ENCODE peak calls at places on chromosomes 7 and 10, in seven cellular contexts. N is H9, O is mesendoderm, B is IMR-90, K is mesenchymal stem cell, H is trophoblast cell, W is H1. E is an unnamed sample.

GRCh38 chr10:110434477-110435096 is 63.1 kb upstream of the DUSP5 start:
- DNase-seq in N (no peak), O (no peak), B (no peak), K (no peak), H (no peak), W (no peak), E (no peak)

GRCh38 chr7:140625908-140626868 is 14.4 kb downstream of the DENND2A start:
- DNase-seq in N (peak; percentile 94), O (peak; percentile 98), B (peak; percentile 100), K (peak; percentile 96), H (peak; percentile 100), W (peak; percentile 85), E (no peak)

GRCh38 chr7:103445228-103446020 is 583 bp downstream of the SLC26A5 start:
- DNase-seq in N (peak; percentile 62), O (peak; percentile 60), B (no peak), K (peak; percentile 1), H (no peak), W (no peak), E (peak; percentile 17)

GRCh38 chr7:54729096-54729495 is 29.9 kb downstream of the SEC61G start:
- DNase-seq in N (no peak), O (no peak), B (no peak), K (no peak), H (no peak), W (no peak), E (no peak)

GRCh38 chr7:68998136-68998535 is 600.1 kb upstream of the AUTS2 start:
- DNase-seq in N (no peak), O (no peak), B (no peak), K (no peak), H (no peak), W (no peak), E (no peak)

GRCh38 chr10:113441220-113441619 is 111.6 kb upstream of the HABP2 start:
- DNase-seq in N (no peak), O (no peak), B (no peak), K (no peak), H (no peak), W (no peak), E (no peak)

GRCh38 chr7:7203813-7204575 is 21.6 kb downstream of the C1GALT1 start:
- DNase-seq in N (no peak), O (no peak), B (no peak), K (peak; percentile 18), H (no peak), W (no peak), E (no peak)

GRCh38 chr10:59944339-59944935 is 38.1 kb upstream of the CCDC6 start:
- DNase-seq in N (no peak), O (no peak), B (no peak), K (no peak), H (no peak), W (no peak), E (no peak)

GRCh38 chr7:5701085-5701914 is 80.2 kb downstream of the RNF216 start:
- DNase-seq in N (no peak), O (no peak), B (peak; percentile 66), K (peak; percentile 78), H (peak; percentile 19), W (no peak), E (no peak)

GRCh38 chr10:103254538-103255325 is 9.0 kb downstream of the RPEL1 start:
- DNase-seq in N (no peak), O (peak; percentile 41), B (peak; percentile 40), K (no peak), H (no peak), W (no peak), E (no peak)

GRCh38 chr7:77565917-77566316 is 28.8 kb downstream of the PTPN12 start:
- DNase-seq in N (no peak), O (no peak), B (peak; percentile 85), K (peak; percentile 66), H (no peak), W (no peak), E (no peak)

GRCh38 chr10:63083904-63084689 is 49.0 kb upstream of the NRBF2 start:
- DNase-seq in N (peak; percentile 35), O (peak; percentile 84), B (peak; percentile 77), K (peak; percentile 72), H (peak; percentile 28), W (peak; percentile 19), E (peak; percentile 35)

GRCh38 chr7:27519801-27520200 is 142.9 kb downstream of the HIBADH start:
- DNase-seq in N (no peak), O (no peak), B (no peak), K (no peak), H (no peak), W (no peak), E (no peak)

GRCh38 chr10:62005281-62005680 is 103.8 kb downstream of the ARID5B start:
- DNase-seq in N (no peak), O (no peak), B (peak; percentile 49), K (peak; percentile 47), H (no peak), W (no peak), E (no peak)

GRCh38 chr7:2726316-2727018 is 38.5 kb downstream of the AMZ1 start:
- DNase-seq in N (no peak), O (no peak), B (no peak), K (no peak), H (no peak), W (no peak), E (no peak)

GRCh38 chr7:22860784-22861482 is 38.3 kb upstream of the TOMM7 start:
- DNase-seq in N (no peak), O (peak; percentile 63), B (no peak), K (no peak), H (no peak), W (no peak), E (no peak)

GRCh38 chr10:85454386-85454785 is 912.2 kb downstream of the GRID1 start:
- DNase-seq in N (no peak), O (no peak), B (no peak), K (no peak), H (no peak), W (no peak), E (no peak)

GRCh38 chr7:139153832-139154231 is 44.3 kb upstream of the ZC3HAV1 start:
- DNase-seq in N (no peak), O (peak; percentile 84), B (peak; percentile 68), K (peak; percentile 25), H (no peak), W (no peak), E (no peak)

DNA sequence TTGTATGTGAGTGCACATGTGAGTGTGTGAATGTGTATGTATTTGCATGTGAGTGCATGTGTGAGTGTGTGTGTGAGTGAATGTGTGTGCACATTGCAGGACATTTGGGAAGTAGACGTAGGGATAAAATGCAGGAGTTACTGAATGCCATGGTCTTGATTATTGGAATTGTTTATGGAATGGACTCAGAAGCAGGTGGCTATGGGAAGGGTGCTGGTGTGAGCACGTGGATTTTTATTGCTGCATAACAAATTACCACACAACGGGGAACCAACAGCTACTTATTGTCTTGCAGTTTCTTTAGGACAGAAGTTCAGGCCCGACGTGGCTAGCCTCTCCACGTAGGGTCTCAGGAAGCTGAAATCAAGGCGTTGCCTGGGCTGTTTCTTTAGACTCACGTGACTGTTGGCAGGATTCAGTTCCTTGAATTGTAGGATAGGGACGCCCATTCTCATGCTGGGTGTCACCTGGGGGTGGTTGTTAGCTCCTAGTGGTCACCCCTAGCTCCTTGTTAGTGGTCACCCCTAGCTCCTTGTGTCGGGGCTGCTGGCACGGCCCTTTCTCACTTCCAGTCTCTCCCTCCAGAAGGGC is 48.3 kb upstream of the ZNF32 start:
- DNase-seq in N (no peak), O (no peak), B (no peak), K (no peak), H (no peak), W (no peak), E (no peak)
- H3K23ac ChIP-seq in N (no peak overlapping the region), O (no peak overlapping the region), B (no peak overlapping the region), K (no peak overlapping the region), H (no peak overlapping the region), W (no peak overlapping the region), E (no peak overlapping the region)

GRCh38 chr10:96676272-96677112 is 43.8 kb downstream of the PIK3AP1 start:
- DNase-seq in N (no peak), O (no peak), B (no peak), K (no peak), H (no peak), W (no peak), E (no peak)
- H3K23ac ChIP-seq in N (no peak overlapping the region), O (no peak overlapping the region), B (no peak overlapping the region), K (no peak overlapping the region), H (no peak overlapping the region), W (no peak overlapping the region), E (no peak overlapping the region)

GRCh38 chr10:128979405-128979804 is 487.6 kb upstream of the MGMT start:
- DNase-seq in N (no peak), O (no peak), B (no peak), K (no peak), H (no peak), W (no peak), E (no peak)
- H3K23ac ChIP-seq in N (no peak overlapping the region), O (no peak overlapping the region), B (no peak overlapping the region), K (no peak overlapping the region), H (no peak overlapping the region), W (no peak overlapping the region), E (no peak overlapping the region)

DNA sequence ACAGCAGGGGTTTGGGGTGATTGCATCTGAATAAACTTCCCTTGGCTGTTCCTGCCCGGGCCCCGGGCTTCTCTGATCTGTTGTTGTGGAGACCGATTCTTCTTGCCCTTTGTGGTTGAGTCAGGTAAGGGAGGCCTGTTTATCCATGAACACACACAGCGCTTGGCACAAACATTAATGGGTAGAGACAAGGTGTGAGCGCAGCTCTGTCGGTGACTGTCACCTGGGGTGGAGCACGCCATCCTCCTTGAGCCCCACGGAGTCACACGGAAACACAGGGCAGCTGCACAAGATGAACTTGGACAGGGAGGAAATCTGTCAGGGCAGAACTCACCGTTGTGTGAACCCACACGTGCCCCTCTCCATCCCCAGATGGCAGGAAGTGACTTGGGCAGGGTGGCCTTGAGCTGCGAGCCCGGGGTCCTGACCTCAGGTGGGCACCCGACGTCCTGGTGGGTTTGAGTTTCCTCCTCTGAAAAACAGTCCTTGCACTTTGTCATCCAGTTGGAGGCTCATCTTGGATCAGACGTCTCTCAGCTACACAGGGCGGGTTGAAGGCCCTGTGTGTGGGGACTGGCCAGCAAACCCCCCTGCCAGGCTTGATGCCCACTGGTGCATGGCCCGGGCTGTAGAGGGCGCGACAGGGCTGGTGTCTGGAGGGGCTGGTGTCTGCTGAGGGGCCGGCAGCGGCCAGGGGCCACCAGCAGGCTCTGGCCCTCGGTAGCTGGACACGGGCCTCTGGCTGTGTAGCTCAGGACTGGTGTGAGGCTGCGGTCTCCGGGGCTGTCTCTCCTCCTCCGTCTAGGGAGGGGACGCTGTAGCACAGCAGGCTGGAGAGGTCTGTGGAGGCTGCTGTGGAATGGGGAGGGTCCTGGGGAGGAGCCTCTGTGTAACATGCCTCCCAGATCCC is 24.2 kb upstream of the SHH start:
- DNase-seq in N (no peak), O (no peak), B (no peak), K (no peak), H (no peak), W (no peak), E (no peak)
- H3K23ac ChIP-seq in N (no peak overlapping the region), O (no peak overlapping the region), B (no peak overlapping the region), K (no peak overlapping the region), H (no peak overlapping the region), W (no peak overlapping the region), E (no peak overlapping the region)

GRCh38 chr10:73561192-73561591 is 29.9 kb downstream of the USP54 start:
- DNase-seq in N (no peak), O (no peak), B (no peak), K (no peak), H (no peak), W (no peak), E (no peak)
- H3K23ac ChIP-seq in N (no peak overlapping the region), O (no peak overlapping the region), B (no peak overlapping the region), K (no peak overlapping the region), H (no peak overlapping the region), W (no peak overlapping the region), E (no peak overlapping the region)

GRCh38 chr10:125035588-125036298 is 93.8 kb downstream of the ZRANB1 start:
- DNase-seq in N (no peak), O (no peak), B (no peak), K (no peak), H (no peak), W (no peak), E (no peak)
- H3K23ac ChIP-seq in N (no peak overlapping the region), O (no peak overlapping the region), B (peak overlapping the region; percentile 91), K (no peak overlapping the region), H (no peak overlapping the region), W (no peak overlapping the region), E (no peak overlapping the region)

E was measured in neuronal stem cell.